ENCODE peak calls at places on chromosomes 16 and 17, in six cellular contexts. D is substantia nigra; Q is CD8-positive, alpha-beta memory T cell; O is stomach; V is CD4-positive, CD25-positive, alpha-beta regulatory T cell; P is mammary epithelial cell. T is an unnamed sample.

GRCh38 chr16:79672524-79672923 is 72.0 kb upstream of the MAF start:
- DNase-seq in V (no peak), P (no peak), Q (no peak), O (no peak), D (no peak), T (no peak)

GRCh38 chr17:4604111-4604644 is 19.8 kb downstream of the SMTNL2 start:
- DNase-seq in V (no peak), Q (no peak), P (no peak), D (peak), O (peak), T (no peak)

GRCh38 chr16:4743217-4743897 is 9.0 kb downstream of the DNAAF8 start:
- DNase-seq in Q (no peak), P (no peak), O (no peak), V (no peak), D (no peak), T (no peak)

GRCh38 chr16:72197556-72197955 is 25.6 kb upstream of the PMFBP1 start:
- DNase-seq in O (no peak), V (no peak), Q (no peak), P (no peak), D (no peak), T (no peak)

GRCh38 chr17:58007781-58008706 is 998 bp upstream of the SRSF1 start:
- DNase-seq in Q (no peak), D (no peak), O (no peak), V (no peak), P (no peak), T (no peak)

GRCh38 chr16:64878964-64879363 is 242.9 kb downstream of the CDH11 start:
- DNase-seq in V (no peak), O (no peak), Q (no peak), P (no peak), D (no peak), T (no peak)

GRCh38 chr16:80116711-80117110 is 424.1 kb upstream of the DYNLRB2 start:
- DNase-seq in Q (no peak), D (no peak), O (no peak), P (no peak), V (no peak), T (no peak)

GRCh38 chr17:57916925-57917858 is 38.0 kb downstream of the CUEDC1 start:
- DNase-seq in Q (peak), O (no peak), V (peak), P (no peak), D (peak), T (peak)

GRCh38 chr16:609984-610383 is 20.1 kb downstream of the RAB40C start:
- DNase-seq in P (no peak), V (no peak), Q (no peak), O (no peak), D (no peak), T (no peak)

GRCh38 chr17:17028059-17028877 is 14.0 kb upstream of the MPRIP start:
- DNase-seq in Q (no peak), P (peak), V (no peak), O (peak), D (no peak), T (no peak)

GRCh38 chr17:75093543-75094158 is 5.9 kb downstream of the SLC16A5 start:
- DNase-seq in V (no peak), Q (no peak), D (no peak), O (peak), P (no peak), T (no peak)

GRCh38 chr17:58632324-58633314 is 59.2 kb downstream of the TEX14 start:
- DNase-seq in O (no peak), V (peak), P (no peak), Q (no peak), D (no peak), T (peak)

GRCh38 chr17:17822189-17822978 is 14.4 kb downstream of the SREBF1 start:
- DNase-seq in V (no peak), P (no peak), O (peak), D (peak), Q (no peak), T (no peak)

GRCh38 chr17:6241381-6241780 is 171.2 kb downstream of the WSCD1 start:
- DNase-seq in D (no peak), O (no peak), P (no peak), V (no peak), Q (no peak), T (no peak)

GRCh38 chr16:48318630-48319029 is 66.6 kb downstream of the SIAH1 start:
- DNase-seq in O (no peak), P (no peak), V (peak), Q (peak), D (peak), T (peak)

GRCh38 chr17:75077490-75078096 is 10.2 kb upstream of the SLC16A5 start:
- DNase-seq in Q (peak), D (peak), P (no peak), V (peak), O (peak), T (peak)

GRCh38 chr17:68198931-68199836 is 48.7 kb upstream of the AMZ2 start:
- DNase-seq in Q (peak), V (peak), D (no peak), O (no peak), P (peak), T (no peak)

GRCh38 chr16:3842994-3843393 is 37.5 kb downstream of the CREBBP start:
- DNase-seq in Q (no peak), D (no peak), P (no peak), V (no peak), O (no peak), T (no peak)

GRCh38 chr16:508884-509736 is 18.4 kb upstream of the CAPN15 start:
- DNase-seq in Q (no peak), O (no peak), V (no peak), D (peak), P (no peak), T (no peak)

DNA sequence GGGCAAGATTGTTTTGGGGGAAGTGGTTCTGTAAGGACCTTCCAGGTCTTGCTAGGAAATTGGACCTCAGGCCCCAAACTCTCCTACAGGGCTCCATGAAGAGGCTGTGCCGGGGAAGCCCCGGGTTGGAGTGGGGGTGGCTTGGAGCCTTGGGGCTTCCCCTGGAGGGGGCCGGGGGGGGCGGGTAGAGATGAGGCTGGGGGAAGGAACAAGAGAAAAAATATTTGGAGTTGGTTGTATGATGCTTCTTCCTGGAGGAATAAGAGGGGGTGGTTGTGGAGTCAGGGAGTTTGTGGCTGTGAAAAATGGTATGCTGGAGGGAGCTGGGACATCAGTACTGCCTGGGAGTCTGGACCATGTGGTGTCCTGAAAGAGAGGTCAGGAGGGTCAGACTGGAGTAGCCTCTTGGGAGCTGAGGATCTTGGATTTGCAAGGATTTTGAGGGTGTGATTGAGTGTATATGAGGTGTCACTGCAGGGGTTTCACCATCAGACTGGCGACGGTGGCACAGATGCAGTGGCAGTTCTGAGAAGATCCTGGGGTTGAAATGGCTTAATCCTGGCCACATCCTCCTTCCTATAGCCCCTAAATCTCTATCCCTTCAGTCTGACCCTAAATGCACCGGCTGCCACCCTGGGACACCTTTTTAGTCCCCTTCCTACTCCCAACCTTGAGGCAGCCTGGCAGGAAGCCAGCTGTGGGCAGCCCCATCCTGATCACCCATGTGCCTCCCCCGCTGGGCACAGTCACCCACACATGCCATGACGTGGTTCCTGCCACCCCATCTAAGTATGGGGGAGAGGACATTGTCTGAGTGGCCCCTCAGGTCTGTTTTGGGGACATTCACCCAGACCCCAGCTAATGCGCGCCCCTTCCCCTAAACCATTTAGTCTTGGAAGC is 10.9 kb downstream of the RARA start:
- DNase-seq in O (peak), V (peak), P (no peak), Q (peak), D (no peak), T (peak)
- H3K27ac ChIP-seq in O (peak), V (peak), P (no peak), Q (peak), D (no peak), T (peak)

GRCh38 chr17:34366051-34366450 is 3.0 kb upstream of the CCL1 start:
- DNase-seq in O (no peak), P (no peak), Q (no peak), D (no peak), V (no peak), T (no peak)

GRCh38 chr17:34366529-34367107 is 3.6 kb upstream of the CCL1 start:
- DNase-seq in D (no peak), O (no peak), P (no peak), Q (no peak), V (no peak), T (no peak)

GRCh38 chr17:34365340-34365739 is 2.3 kb upstream of the CCL1 start:
- DNase-seq in V (peak), P (no peak), Q (no peak), O (no peak), D (no peak), T (no peak)

GRCh38 chr17:34363183-34363661 is at the start of gene CCL1:
- DNase-seq in D (no peak), V (no peak), O (no peak), P (no peak), Q (no peak), T (no peak)

DNA sequence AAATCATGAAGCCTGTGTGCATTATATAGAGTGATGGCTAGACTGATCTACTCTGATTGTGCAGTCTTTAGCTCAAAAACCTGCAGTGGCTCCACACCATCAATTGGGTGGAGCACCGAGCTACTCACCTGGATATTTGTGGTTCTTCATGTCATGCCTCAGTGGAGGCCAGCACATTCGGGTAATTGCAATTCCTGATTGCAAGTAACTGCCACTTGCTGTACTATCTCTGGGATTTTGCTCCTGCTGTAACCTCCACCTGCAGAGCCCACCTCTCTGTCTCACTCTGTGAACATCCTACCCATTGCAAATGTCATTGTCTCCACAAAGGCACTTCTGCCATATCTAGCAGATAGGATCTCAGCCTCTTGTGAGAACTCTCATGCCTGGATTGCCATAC is 1.7 kb upstream of the CCL1 start:
- DNase-seq in O (no peak), V (no peak), D (no peak), P (no peak), Q (no peak), T (no peak)
- H3K27ac ChIP-seq in O (no peak), V (no peak), D (no peak), P (no peak), Q (no peak), T (no peak)

GRCh38 chr17:19304751-19305150 is 57.8 kb downstream of the B9D1 start:
- DNase-seq in D (no peak), V (no peak), P (no peak), Q (no peak), O (no peak), T (no peak)

GRCh38 chr17:19304209-19304608 is 58.3 kb downstream of the B9D1 start:
- DNase-seq in P (no peak), V (peak), O (peak), D (peak), Q (no peak), T (no peak)

GRCh38 chr17:19302791-19303233 is 59.7 kb downstream of the B9D1 start:
- DNase-seq in D (no peak), Q (no peak), V (no peak), O (no peak), P (no peak), T (no peak)

GRCh38 chr17:19301973-19302372 is 60.5 kb downstream of the B9D1 start:
- DNase-seq in O (no peak), Q (no peak), V (no peak), D (no peak), P (no peak), T (no peak)

GRCh38 chr17:19303367-19303776 is 59.2 kb downstream of the B9D1 start:
- DNase-seq in Q (no peak), V (no peak), D (no peak), O (no peak), P (no peak), T (no peak)
- H3K27ac ChIP-seq in Q (no peak), V (no peak), D (peak), O (no peak), P (no peak), T (no peak)

GRCh38 chr16:84596161-84596560 is 21.7 kb downstream of the COTL1 start:
- DNase-seq in O (no peak), V (no peak), P (no peak), Q (no peak), D (no peak), T (no peak)

GRCh38 chr16:84595052-84595481 is 22.8 kb downstream of the COTL1 start:
- DNase-seq in Q (no peak), P (no peak), V (no peak), D (no peak), O (peak), T (no peak)

GRCh38 chr16:84598391-84598750 is 19.5 kb downstream of the COTL1 start:
- DNase-seq in D (no peak), V (no peak), O (no peak), P (no peak), Q (no peak), T (no peak)

GRCh38 chr16:84597518-84598390 is 20.1 kb downstream of the COTL1 start:
- DNase-seq in D (no peak), P (no peak), V (peak), O (no peak), Q (peak), T (no peak)

DNA sequence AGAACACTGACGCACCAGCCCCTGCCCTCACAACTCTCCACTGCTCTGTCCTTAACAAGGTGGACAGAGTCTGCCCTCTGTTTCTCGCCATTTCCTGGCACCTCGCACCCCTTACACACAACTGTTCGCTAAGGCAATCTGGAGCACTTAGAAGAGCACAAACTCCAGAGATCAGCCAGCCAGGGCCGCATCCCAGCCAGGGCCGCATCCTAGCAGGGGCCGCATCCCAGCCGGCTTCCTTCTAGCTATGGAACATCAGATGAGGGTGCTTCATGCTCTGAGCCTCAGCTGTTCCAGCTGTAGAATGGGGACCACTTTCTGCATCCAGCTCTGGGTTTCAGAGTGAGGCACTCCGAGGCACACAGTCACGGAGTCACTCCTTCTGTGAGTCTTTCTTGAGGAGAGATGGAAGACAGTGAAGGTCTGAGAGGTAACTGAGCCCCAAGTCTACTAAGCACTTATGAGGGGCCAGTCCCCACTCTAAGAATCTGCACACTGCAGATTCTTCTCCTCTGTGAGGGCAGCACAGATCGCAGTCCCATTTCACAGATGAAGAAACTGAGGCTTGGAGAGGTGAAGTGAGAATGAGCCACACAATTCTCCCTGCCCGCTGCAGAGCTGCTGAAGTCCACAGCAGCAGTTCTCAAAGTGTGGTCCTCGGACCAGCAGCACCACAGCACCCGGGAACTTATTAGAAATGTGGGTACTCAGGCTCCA is 20.9 kb downstream of the COTL1 start:
- DNase-seq in O (no peak), Q (no peak), D (no peak), V (no peak), P (no peak), T (no peak)
- H3K27ac ChIP-seq in O (peak), Q (peak), D (peak), V (peak), P (no peak), T (peak)

GRCh38 chr16:77060614-77061013 is 130.4 kb upstream of the MON1B start:
- DNase-seq in Q (no peak), P (no peak), D (no peak), V (no peak), O (no peak), T (no peak)
- H3K27ac ChIP-seq in Q (no peak), P (no peak), D (no peak), V (no peak), O (no peak), T (no peak)